ENCODE peak calls at places on chromosomes 4 and X, in seven cellular contexts. X, Y, I, G, M, S and W are unnamed samples.

GRCh38 chr4:57905965-57906364 is 795.8 kb upstream of the IGFBP7 start:
- DNase-seq in X (no peak), S (no peak), I (no peak), Y (no peak), G (no peak), M (no peak), W (no peak)

GRCh38 chr4:54120517-54120916 is 20.6 kb downstream of the GSX2 start:
- DNase-seq in Y (no peak), X (no peak), I (no peak), M (no peak), G (no peak), S (no peak), W (peak; percentile 29)

GRCh38 chrX:129953881-129954280 is 28.6 kb upstream of the BCORL1 start:
- DNase-seq in M (no peak), X (no peak), S (no peak), Y (no peak), I (no peak), G (no peak), W (no peak)

GRCh38 chr4:108045687-108046024 is 56.0 kb downstream of the HADH start:
- DNase-seq in X (no peak), G (no peak), S (no peak), M (no peak), Y (no peak), I (no peak), W (no peak)

GRCh38 chrX:33207056-33207455 is 4.3 kb downstream of the DMD start:
- DNase-seq in G (no peak), I (no peak), Y (no peak), M (no peak), X (no peak), S (no peak), W (no peak)

GRCh38 chr4:172813359-172813923 is 355.2 kb upstream of the GALNT7 start:
- DNase-seq in Y (no peak), G (no peak), I (no peak), X (no peak), M (no peak), S (no peak), W (peak; percentile 73)

GRCh38 chr4:114267976-114268375 is 288.5 kb upstream of the ARSJ start:
- DNase-seq in Y (no peak), G (no peak), X (no peak), I (no peak), S (no peak), M (no peak), W (no peak)

GRCh38 chr4:157141976-157142375 is 66.0 kb downstream of the GLRB start:
- DNase-seq in M (no peak), I (no peak), X (no peak), G (no peak), Y (no peak), S (no peak), W (no peak)

GRCh38 chr4:48831532-48832015 is 686 bp downstream of the OCIAD1 start:
- DNase-seq in S (peak; percentile 41), G (no peak), Y (no peak), I (peak; percentile 16), M (no peak), X (no peak), W (peak; percentile 56)

GRCh38 chrX:53682885-53683555 is 3.5 kb downstream of the HUWE1 start:
- DNase-seq in I (peak; percentile 31), S (no peak), M (peak; percentile 21), G (peak; percentile 37), X (no peak), Y (peak; percentile 21), W (peak; percentile 0)

GRCh38 chr4:1945492-1945891 is 63.3 kb downstream of the NELFA start:
- DNase-seq in Y (no peak), M (no peak), I (no peak), X (no peak), G (no peak), S (no peak), W (no peak)

GRCh38 chrX:109732319-109732779 is 708 bp downstream of the ACSL4 start:
- DNase-seq in M (no peak), G (peak; percentile 59), Y (peak; percentile 3), I (no peak), X (no peak), S (no peak), W (peak; percentile 71)

GRCh38 chr4:102344955-102345794 is at the start of gene SLC39A8:
- DNase-seq in S (peak; percentile 36), G (peak; percentile 78), I (peak; percentile 85), M (peak; percentile 76), X (peak; percentile 63), Y (peak; percentile 88), W (peak; percentile 83)

GRCh38 chrX:52337410-52337809 is 31.4 kb upstream of the XAGE2 start:
- DNase-seq in I (no peak), X (no peak), Y (no peak), M (no peak), G (no peak), S (no peak), W (no peak)

GRCh38 chr4:8506373-8507250 is 66.0 kb downstream of the TRMT44 start:
- DNase-seq in X (no peak), M (no peak), I (no peak), G (no peak), S (no peak), Y (no peak), W (no peak)

GRCh38 chr4:1531683-1532548 is 125.7 kb upstream of the NKX1-1 start:
- DNase-seq in M (no peak), I (no peak), Y (no peak), S (no peak), X (no peak), G (no peak), W (no peak)

GRCh38 chrX:9135901-9136510 is 102.1 kb upstream of the FAM9B start:
- DNase-seq in Y (no peak), X (no peak), S (no peak), I (no peak), G (no peak), M (no peak), W (peak; percentile 24)

GRCh38 chrX:135981010-135981409 is 4.2 kb upstream of the SLC9A6 start:
- DNase-seq in I (no peak), X (no peak), M (no peak), Y (no peak), G (no peak), S (no peak), W (no peak)

GRCh38 chr4:132227349-132228165 is 921.5 kb upstream of the PCDH10 start:
- DNase-seq in X (peak; percentile 0), G (peak; percentile 36), Y (no peak), I (no peak), M (peak; percentile 54), S (no peak), W (no peak)

GRCh38 chr4:83369825-83370639 is 35.4 kb upstream of the HPSE start:
- DNase-seq in M (no peak), S (no peak), G (no peak), X (no peak), Y (no peak), I (no peak), W (peak; percentile 100)